ENCODE peak calls at places on chromosome 22, in six cellular contexts. U, Z, G, X, M and Q are unnamed samples.

GRCh38 chr22:26952654-26953379 is 295.4 kb downstream of the MIAT start:
- DNase-seq in U (peak), X (no peak), Z (no peak), M (no peak), G (no peak), Q (no peak)

GRCh38 chr22:49480340-49480739 is 347.3 kb downstream of the BRD1 start:
- DNase-seq in G (no peak), X (no peak), M (no peak), Z (no peak), U (no peak), Q (no peak)

GRCh38 chr22:29710922-29711593 is 8.7 kb upstream of the CABP7 start:
- DNase-seq in U (no peak), Z (no peak), G (peak), X (peak), M (no peak), Q (no peak)

GRCh38 chr22:37676691-37677627 is 1.5 kb downstream of the LGALS1 start:
- DNase-seq in M (peak), Z (peak), G (peak), U (peak), X (peak), Q (peak)

GRCh38 chr22:27637604-27638003 is 164.0 kb downstream of the MN1 start:
- DNase-seq in Z (no peak), X (no peak), G (peak), U (no peak), M (no peak), Q (no peak)

GRCh38 chr22:38760477-38761201 is 4.8 kb upstream of the SUN2 start:
- DNase-seq in M (no peak), G (peak), X (no peak), Z (peak), U (peak), Q (no peak)

GRCh38 chr22:38226853-38227649 is 25.3 kb downstream of the MAFF start:
- DNase-seq in M (no peak), Z (no peak), X (no peak), G (no peak), U (no peak), Q (no peak)

GRCh38 chr22:37566329-37566837 is 6.1 kb downstream of the CDC42EP1 start:
- DNase-seq in U (no peak), X (no peak), Z (no peak), G (no peak), M (no peak), Q (no peak)

GRCh38 chr22:41352058-41352457 is 29.7 kb upstream of the TEF start:
- DNase-seq in Z (peak), M (no peak), X (no peak), U (no peak), G (peak), Q (no peak)

GRCh38 chr22:27467039-27467438 is 334.5 kb downstream of the MN1 start:
- DNase-seq in G (no peak), X (no peak), U (no peak), Z (no peak), M (no peak), Q (no peak)

GRCh38 chr22:25903294-25903693 is 161.3 kb downstream of the MYO18B start:
- DNase-seq in Z (no peak), M (no peak), U (peak), X (no peak), G (no peak), Q (no peak)

GRCh38 chr22:42602470-42602869 is 12.2 kb downstream of the POLDIP3 start:
- DNase-seq in M (no peak), X (no peak), Z (no peak), U (no peak), G (no peak), Q (no peak)

GRCh38 chr22:49979587-49980264 is 19.2 kb downstream of the PIM3 start:
- DNase-seq in G (peak), M (no peak), U (peak), Z (peak), X (no peak), Q (peak)

GRCh38 chr22:29765905-29766631 is 739 bp downstream of the ZMAT5 start:
- DNase-seq in G (no peak), M (no peak), X (no peak), U (no peak), Z (no peak), Q (no peak)

GRCh38 chr22:37148742-37149665 is 712 bp downstream of the IL2RB start:
- DNase-seq in X (no peak), M (no peak), Z (no peak), U (no peak), G (no peak), Q (no peak)

GRCh38 chr22:50701076-50701419 is 28.4 kb downstream of the SHANK3 start:
- DNase-seq in M (no peak), X (no peak), Z (no peak), U (no peak), G (no peak), Q (no peak)

GRCh38 chr22:35124674-35125219 is 58.8 kb downstream of the ISX start:
- DNase-seq in Z (no peak), G (no peak), U (no peak), X (no peak), M (no peak), Q (no peak)

GRCh38 chr22:42945027-42945426 is 69.9 kb downstream of the PACSIN2 start:
- DNase-seq in U (no peak), X (no peak), G (no peak), Z (no peak), M (no peak), Q (no peak)

GRCh38 chr22:37464181-37464580 is 22.0 kb downstream of the MFNG start:
- DNase-seq in U (no peak), X (no peak), G (no peak), Z (peak), M (no peak), Q (no peak)

GRCh38 chr22:32411388-32411787 is 659 bp downstream of the RTCB start:
- DNase-seq in U (peak), X (no peak), Z (peak), G (no peak), M (no peak), Q (no peak)

GRCh38 chr22:42635531-42635930 is 4.9 kb downstream of the ATP5MGL start:
- DNase-seq in U (no peak), X (peak), Z (peak), M (no peak), G (peak), Q (peak)

GRCh38 chr22:30865656-30866055 is 102.9 kb downstream of the MORC2 start:
- DNase-seq in X (no peak), G (no peak), M (no peak), Z (no peak), U (no peak), Q (peak)

GRCh38 chr22:30866216-30866615 is 102.4 kb downstream of the MORC2 start:
- DNase-seq in G (no peak), U (no peak), M (no peak), X (no peak), Z (no peak), Q (peak)

GRCh38 chr22:30868663-30869385 is 99.8 kb downstream of the MORC2 start:
- DNase-seq in G (peak), X (no peak), Z (peak), U (no peak), M (peak), Q (peak)

GRCh38 chr22:30867746-30868662 is 100.6 kb downstream of the MORC2 start:
- DNase-seq in X (no peak), M (peak), Z (no peak), G (no peak), U (no peak), Q (peak)

GRCh38 chr22:30866811-30867271 is 101.7 kb downstream of the MORC2 start:
- DNase-seq in G (no peak), U (peak), M (peak), X (no peak), Z (no peak), Q (peak)
- TF ChIP-seq CTCF in G (peak), U (peak), M (no peak), X (no peak), Z (no peak), Q (no peak)

DNA sequence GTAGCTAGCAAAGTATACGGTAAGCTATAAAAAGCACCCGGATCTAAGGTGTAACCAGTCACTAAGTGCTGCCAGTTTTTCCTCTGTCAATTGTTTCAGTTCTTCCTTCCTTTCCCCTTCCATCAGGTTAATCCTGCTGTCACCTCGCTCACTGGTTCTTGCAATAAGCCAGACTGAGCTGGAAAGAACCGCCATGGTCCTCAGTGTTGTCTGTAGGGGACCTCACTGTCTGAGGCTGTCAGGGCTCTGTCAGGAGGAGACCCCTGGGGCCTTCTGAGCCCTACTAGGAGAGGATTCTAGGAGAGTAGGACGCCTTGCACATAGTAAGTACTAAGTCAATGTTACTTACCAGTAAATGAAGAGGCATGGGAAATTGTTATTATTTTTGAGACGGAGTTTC is 1.4 kb upstream of the TBC1D22A start:
- DNase-seq in G (no peak), Z (no peak), U (peak), X (no peak), M (no peak), Q (no peak)
- H3K4me3 ChIP-seq in G (peak), Z (peak), U (peak), X (no peak), M (no peak), Q (no peak)

GRCh38 chr22:39943366-39943765 is 16.8 kb upstream of the TMA7B start:
- DNase-seq in Z (no peak), G (no peak), M (no peak), U (peak), X (no peak), Q (no peak)
- TF ChIP-seq CTCF in Z (no peak), G (no peak), M (no peak), U (peak), X (no peak), Q (no peak)

DNA sequence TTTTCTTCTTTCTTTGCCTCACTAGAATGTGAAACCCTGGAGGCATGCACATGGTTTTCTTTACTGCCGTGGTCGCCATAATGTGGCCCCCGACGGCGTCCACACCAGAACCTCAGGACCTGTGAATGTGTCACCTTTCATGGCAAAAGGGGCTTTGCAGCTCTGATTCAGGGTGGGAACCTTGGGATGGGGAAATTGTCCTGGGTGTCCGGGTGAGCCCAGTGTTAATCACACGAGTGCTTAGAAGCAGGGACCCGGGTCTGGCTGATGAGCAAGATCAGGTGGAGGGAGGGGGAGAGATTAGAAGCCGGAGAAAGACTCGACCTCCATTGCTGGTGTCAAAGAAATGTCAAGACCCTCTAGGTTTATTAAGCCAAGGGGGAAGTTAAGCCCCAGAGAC is 74.7 kb upstream of the SHISAL1 start:
- DNase-seq in M (no peak), U (no peak), Z (no peak), G (no peak), X (no peak), Q (no peak)
- H3K4me3 ChIP-seq in M (no peak), U (no peak), Z (no peak), G (no peak), X (no peak), Q (no peak)